ENCODE peak calls at places on chromosomes 11 and 22, in four cellular contexts. P is A549, B is K562, Q is GM12878. T is an unnamed sample.

GRCh38 chr11:82797595-82797971 is 63.9 kb upstream of the FAM181B start:
- DNase-seq in P (no peak), B (no peak), Q (no peak), T (no peak)

GRCh38 chr11:32586576-32587190 is 3.1 kb downstream of the EIF3M start:
- DNase-seq in P (peak; percentile 66), B (peak; percentile 60), Q (no peak), T (peak; percentile 58)

GRCh38 chr11:65615950-65616574 is 486 bp downstream of the PCNX3 start:
- DNase-seq in P (peak; percentile 47), B (peak; percentile 81), Q (no peak), T (peak; percentile 78)

GRCh38 chr11:2677127-2677526 is 22.7 kb downstream of the KCNQ1OT1 start:
- DNase-seq in P (no peak), B (no peak), Q (peak; percentile 20), T (peak; percentile 58)

GRCh38 chr11:8081591-8082021 is 595 bp downstream of the TUB start:
- DNase-seq in P (peak; percentile 20), B (no peak), Q (no peak), T (no peak)

GRCh38 chr11:8728566-8728965 is 46.0 kb downstream of the RPL27A start:
- DNase-seq in P (no peak), B (peak; percentile 37), Q (no peak), T (peak; percentile 29)

GRCh38 chr11:134119094-134119493 is 50.2 kb downstream of the JAM3 start:
- DNase-seq in P (no peak), B (no peak), Q (no peak), T (no peak)

GRCh38 chr11:85569525-85569924 is 57.6 kb downstream of the DLG2 start:
- DNase-seq in P (no peak), B (no peak), Q (no peak), T (no peak)

GRCh38 chr22:29879738-29880137 is 3.2 kb upstream of the MTMR3 start:
- DNase-seq in P (peak; percentile 48), B (no peak), Q (no peak), T (peak; percentile 21)

GRCh38 chr11:19777032-19777341 is 64.3 kb downstream of the NAV2 start:
- DNase-seq in P (peak; percentile 7), B (no peak), Q (no peak), T (no peak)

GRCh38 chr11:7442588-7443215 is 42.6 kb upstream of the OLFML1 start:
- DNase-seq in P (peak; percentile 54), B (peak; percentile 65), Q (peak; percentile 30), T (peak; percentile 64)

GRCh38 chr11:85114786-85115185 is 512.4 kb downstream of the DLG2 start:
- DNase-seq in P (no peak), B (no peak), Q (no peak), T (no peak)

GRCh38 chr22:24516301-24516737 is 21.2 kb downstream of the UPB1 start:
- DNase-seq in P (peak; percentile 19), B (no peak), Q (no peak), T (peak; percentile 59)

GRCh38 chr11:105000167-105000566 is 22.8 kb downstream of the CASP5 start:
- DNase-seq in P (peak; percentile 31), B (no peak), Q (no peak), T (peak; percentile 41)

GRCh38 chr22:33314316-33314715 is 256.1 kb upstream of the SYN3 start:
- DNase-seq in P (no peak), B (no peak), Q (no peak), T (no peak)

GRCh38 chr11:124793466-124794278 is 6.5 kb downstream of the MSANTD2 start:
- DNase-seq in P (peak; percentile 62), B (peak; percentile 76), Q (no peak), T (peak; percentile 66)

GRCh38 chr11:119085523-119085878 is 820 bp downstream of the HMBS start:
- DNase-seq in P (no peak), B (peak; percentile 92), Q (no peak), T (no peak)

GRCh38 chr11:95563173-95563572 is 226.4 kb downstream of the FAM76B start:
- DNase-seq in P (no peak), B (no peak), Q (no peak), T (no peak)

GRCh38 chr22:38782402-38783094 is 11.4 kb downstream of the DNAL4 start:
- DNase-seq in P (no peak), B (peak; percentile 61), Q (no peak), T (peak; percentile 82)

GRCh38 chr11:61921446-61921845 is 4.1 kb upstream of the RAB3IL1 start:
- DNase-seq in P (no peak), B (no peak), Q (no peak), T (no peak)

GRCh38 chr11:65436412-65437032 is 13.9 kb downstream of the NEAT1 start:
- DNase-seq in P (no peak), B (peak; percentile 23), Q (no peak), T (no peak)

GRCh38 chr11:36452231-36452630 is 57.8 kb downstream of the TRAF6 start:
- DNase-seq in P (no peak), B (no peak), Q (no peak), T (peak; percentile 90)

GRCh38 chr11:100637706-100638105 is 49.4 kb upstream of the ARHGAP42 start:
- DNase-seq in P (no peak), B (no peak), Q (no peak), T (no peak)

GRCh38 chr11:13695886-13696285 is 27.4 kb downstream of the FAR1 start:
- DNase-seq in P (no peak), B (no peak), Q (no peak), T (no peak)

GRCh38 chr22:49826603-49827306 is 918 bp downstream of the BRD1 start:
- DNase-seq in P (no peak), B (peak; percentile 45), Q (no peak), T (peak; percentile 57)

GRCh38 chr11:96342131-96342970 is 644 bp downstream of the MAML2 start:
- DNase-seq in P (no peak), B (no peak), Q (no peak), T (no peak)

GRCh38 chr11:113603277-113604059 is 102.6 kb downstream of the TMPRSS5 start:
- DNase-seq in P (no peak), B (no peak), Q (no peak), T (no peak)

GRCh38 chr11:116035972-116036371 is 531.8 kb upstream of the CADM1 start:
- DNase-seq in P (no peak), B (no peak), Q (no peak), T (no peak)

GRCh38 chr22:29108137-29108536 is 35.3 kb downstream of the KREMEN1 start:
- DNase-seq in P (peak; percentile 38), B (no peak), Q (no peak), T (no peak)

GRCh38 chr22:27620367-27621154 is 181.0 kb downstream of the MN1 start:
- DNase-seq in P (peak; percentile 11), B (no peak), Q (no peak), T (no peak)

GRCh38 chr11:106961048-106961447 is 57.2 kb downstream of the GUCY1A2 start:
- DNase-seq in P (peak; percentile 15), B (no peak), Q (no peak), T (no peak)

GRCh38 chr11:106959386-106959785 is 58.9 kb downstream of the GUCY1A2 start:
- DNase-seq in P (no peak), B (no peak), Q (no peak), T (no peak)

GRCh38 chr11:106959800-106960199 is 58.5 kb downstream of the GUCY1A2 start:
- DNase-seq in P (no peak), B (no peak), Q (no peak), T (no peak)

GRCh38 chr11:106958506-106959248 is 59.6 kb downstream of the GUCY1A2 start:
- DNase-seq in P (no peak), B (no peak), Q (no peak), T (no peak)

DNA sequence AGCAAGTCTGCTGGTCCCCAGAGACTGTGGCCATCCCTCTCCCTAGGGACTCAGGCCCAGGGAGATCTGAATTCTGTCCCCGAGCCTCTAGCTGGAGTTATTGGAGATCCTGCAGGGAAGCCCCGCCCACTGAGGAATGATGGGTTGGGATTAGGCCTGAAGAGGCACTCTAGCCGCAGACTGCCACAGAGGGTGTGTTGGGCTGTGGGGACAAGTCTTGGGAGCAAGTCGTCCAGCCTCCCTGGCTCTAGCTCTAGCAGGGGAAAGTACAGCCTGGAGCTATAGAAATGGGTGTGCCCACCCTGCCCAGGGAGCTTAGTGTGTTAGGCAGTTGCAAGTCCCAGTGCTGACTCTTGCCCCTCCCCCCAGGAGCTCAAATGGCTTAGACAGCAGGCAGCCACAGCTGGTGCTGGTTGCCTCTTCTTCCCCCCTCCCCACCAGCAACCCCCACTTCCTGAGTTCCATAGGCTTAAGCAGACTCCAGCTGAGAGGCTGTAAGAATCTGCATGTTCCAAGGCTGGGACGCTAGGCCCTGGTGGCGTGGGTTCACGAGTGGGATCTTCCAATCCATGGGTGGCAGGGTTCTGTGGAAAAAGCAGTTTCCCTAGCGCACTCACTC is 61.3 kb downstream of the GUCY1A2 start:
- DNase-seq in P (no peak), B (no peak), Q (no peak), T (peak; percentile 3)
- TF ChIP-seq MYC in P (no peak), B (no peak), Q (no peak), T (no peak)

GRCh38 chr11:45922425-45923082 is at the start of gene LARGE2:
- DNase-seq in P (no peak), B (peak; percentile 82), Q (no peak), T (no peak)
- TF ChIP-seq POLR2A in P (no peak), B (no peak), Q (no peak), T (no peak)

GRCh38 chr11:93921695-93922468 is 71.5 kb upstream of the VSTM5 start:
- DNase-seq in P (peak; percentile 51), B (peak; percentile 75), Q (peak; percentile 4), T (peak; percentile 72)
- TF ChIP-seq MYC in P (no peak), B (no peak), Q (no peak), T (no peak)

GRCh38 chr22:17921871-17922821 is 102.2 kb downstream of the MICAL3 start:
- DNase-seq in P (no peak), B (peak; percentile 81), Q (no peak), T (no peak)
- TF ChIP-seq POLR2A in P (no peak), B (no peak), Q (no peak), T (no peak)